ENCODE peak calls at places on chromosomes 5 and 9, in ten cellular contexts. J is stimulated activated CD8-positive, alpha-beta memory T cell treated with anti-CD3 and anti-CD28 coated beads, Interleukin-15, amount 100 ng/mL, for 4 hours; T is COR-L47; Z is stimulated activated CD4-positive, alpha-beta T cell treated with anti-CD3 and anti-CD28 coated beads, Interleukin-2, amount 100 ng/mL, for 24 hours; X is occipital lobe; R is aorta; V is NCI-H446; C is stomach; N is HFFc6; Q is NCI-H1417. P is an unnamed sample.

GRCh38 chr5:91122663-91123062 is 260.5 kb downstream of the ARRDC3 start:
- DNase-seq in J (no peak), T (no peak), Z (no peak), X (no peak), R (no peak), V (no peak), C (no peak), N (no peak), Q (no peak), P (no peak)

GRCh38 chr9:131656356-131657030 is 83.4 kb downstream of the RAPGEF1 start:
- DNase-seq in J (peak; percentile 60), T (no peak), Z (peak; percentile 63), X (no peak), R (no peak), V (no peak), C (peak; percentile 62), N (no peak), Q (peak; percentile 72), P (peak; percentile 66)

GRCh38 chr9:130565792-130566191 is 13.6 kb upstream of the FUBP3 start:
- DNase-seq in J (no peak), T (no peak), Z (no peak), X (no peak), R (no peak), V (no peak), C (no peak), N (no peak), Q (no peak), P (no peak)

GRCh38 chr5:177371705-177372533 is 12.3 kb upstream of the SLC34A1 start:
- DNase-seq in J (no peak), T (no peak), Z (peak; percentile 31), X (no peak), R (no peak), V (no peak), C (no peak), N (no peak), Q (no peak), P (no peak)

GRCh38 chr9:86282979-86283535 is 719 bp upstream of the ISCA1 start:
- DNase-seq in J (no peak), T (no peak), Z (no peak), X (peak; percentile 62), R (no peak), V (no peak), C (no peak), N (peak; percentile 88), Q (no peak), P (no peak)

GRCh38 chr5:143426437-143426991 is 23.0 kb upstream of the NR3C1 start:
- DNase-seq in J (no peak), T (no peak), Z (no peak), X (no peak), R (no peak), V (no peak), C (no peak), N (no peak), Q (no peak), P (no peak)

GRCh38 chr9:98207606-98208005 is 15.2 kb upstream of the CORO2A start:
- DNase-seq in J (no peak), T (no peak), Z (no peak), X (no peak), R (no peak), V (no peak), C (no peak), N (no peak), Q (no peak), P (no peak)

GRCh38 chr5:115079934-115080623 is 89.6 kb downstream of the TRIM36 start:
- DNase-seq in J (no peak), T (no peak), Z (no peak), X (no peak), R (no peak), V (no peak), C (no peak), N (no peak), Q (peak; percentile 61), P (no peak)

GRCh38 chr5:472656-473343 is 29.8 kb downstream of the EXOC3 start:
- DNase-seq in J (peak; percentile 84), T (peak; percentile 83), Z (peak; percentile 90), X (peak; percentile 77), R (peak; percentile 97), V (peak; percentile 71), C (peak; percentile 85), N (peak; percentile 59), Q (peak; percentile 94), P (peak; percentile 87)

GRCh38 chr5:114249838-114250237 is 112.0 kb upstream of the KCNN2 start:
- DNase-seq in J (no peak), T (no peak), Z (no peak), X (no peak), R (no peak), V (no peak), C (no peak), N (peak; percentile 91), Q (no peak), P (no peak)

GRCh38 chr5:130213607-130214006 is 309.3 kb downstream of the CHSY3 start:
- DNase-seq in J (no peak), T (no peak), Z (no peak), X (no peak), R (no peak), V (no peak), C (no peak), N (no peak), Q (no peak), P (no peak)

GRCh38 chr5:84364043-84364442 is 20.6 kb downstream of the EDIL3 start:
- DNase-seq in J (no peak), T (no peak), Z (no peak), X (no peak), R (no peak), V (no peak), C (no peak), N (no peak), Q (no peak), P (no peak)

GRCh38 chr9:136212345-136212950 is 7.5 kb upstream of the LHX3 start:
- DNase-seq in J (no peak), T (no peak), Z (no peak), X (no peak), R (no peak), V (no peak), C (no peak), N (no peak), Q (no peak), P (no peak)

GRCh38 chr5:464446-464842 is 21.5 kb downstream of the EXOC3 start:
- DNase-seq in J (no peak), T (no peak), Z (no peak), X (no peak), R (peak; percentile 69), V (no peak), C (no peak), N (no peak), Q (no peak), P (no peak)

P was measured in T-helper 9 cell.